ENCODE peak calls at places on chromosomes 7 and 10, in nine cellular contexts. One of them, this sample, is unnamed.

GRCh38 chr10:101617102-101617823 is 29.1 kb downstream of the DPCD start:
- DNase-seq in glutamatergic neuron: no peak
- DNase-seq in occipital lobe: no peak
- DNase-seq in NCI-H1436 treated with DMSO at 0.1 percent for 48 hours: no peak
- DNase-seq in AG09309: no peak
- DNase-seq in mesenchymal stem cell: no peak
- DNase-seq in H9: no peak
- DNase-seq in activated CD8-positive, alpha-beta memory T cell treated with anti-CD3 and anti-CD28 coated beads for 1 hour: no peak
- DNase-seq in tibial nerve: no peak
- DNase-seq in this sample: no peak

GRCh38 chr7:30771859-30772429 is 727 bp downstream of the MINDY4 start:
- DNase-seq in glutamatergic neuron: no peak
- DNase-seq in occipital lobe: no peak
- DNase-seq in NCI-H1436 treated with DMSO at 0.1 percent for 48 hours: no peak
- DNase-seq in AG09309: no peak
- DNase-seq in mesenchymal stem cell: peak; percentile 32
- DNase-seq in H9: no peak
- DNase-seq in activated CD8-positive, alpha-beta memory T cell treated with anti-CD3 and anti-CD28 coated beads for 1 hour: no peak
- DNase-seq in tibial nerve: no peak
- DNase-seq in this sample: no peak

GRCh38 chr7:43960933-43961332 is 34.7 kb downstream of the UBE2D4 start:
- DNase-seq in glutamatergic neuron: no peak
- DNase-seq in occipital lobe: no peak
- DNase-seq in NCI-H1436 treated with DMSO at 0.1 percent for 48 hours: no peak
- DNase-seq in AG09309: no peak
- DNase-seq in mesenchymal stem cell: no peak
- DNase-seq in H9: no peak
- DNase-seq in activated CD8-positive, alpha-beta memory T cell treated with anti-CD3 and anti-CD28 coated beads for 1 hour: no peak
- DNase-seq in tibial nerve: no peak
- DNase-seq in this sample: no peak

GRCh38 chr7:105655901-105656380 is 74.6 kb upstream of the EFCAB10 start:
- DNase-seq in glutamatergic neuron: no peak
- DNase-seq in occipital lobe: no peak
- DNase-seq in NCI-H1436 treated with DMSO at 0.1 percent for 48 hours: no peak
- DNase-seq in AG09309: no peak
- DNase-seq in mesenchymal stem cell: no peak
- DNase-seq in H9: no peak
- DNase-seq in activated CD8-positive, alpha-beta memory T cell treated with anti-CD3 and anti-CD28 coated beads for 1 hour: no peak
- DNase-seq in tibial nerve: no peak
- DNase-seq in this sample: no peak

GRCh38 chr7:18103436-18104218 is 76.0 kb upstream of the PRPS1L1 start:
- DNase-seq in glutamatergic neuron: no peak
- DNase-seq in occipital lobe: no peak
- DNase-seq in NCI-H1436 treated with DMSO at 0.1 percent for 48 hours: no peak
- DNase-seq in AG09309: no peak
- DNase-seq in mesenchymal stem cell: no peak
- DNase-seq in H9: no peak
- DNase-seq in activated CD8-positive, alpha-beta memory T cell treated with anti-CD3 and anti-CD28 coated beads for 1 hour: no peak
- DNase-seq in tibial nerve: no peak
- DNase-seq in this sample: no peak

GRCh38 chr7:40843338-40844026 is 708.7 kb downstream of the SUGCT start:
- DNase-seq in glutamatergic neuron: no peak
- DNase-seq in occipital lobe: no peak
- DNase-seq in NCI-H1436 treated with DMSO at 0.1 percent for 48 hours: no peak
- DNase-seq in AG09309: no peak
- DNase-seq in mesenchymal stem cell: peak; percentile 7
- DNase-seq in H9: no peak
- DNase-seq in activated CD8-positive, alpha-beta memory T cell treated with anti-CD3 and anti-CD28 coated beads for 1 hour: no peak
- DNase-seq in tibial nerve: no peak
- DNase-seq in this sample: no peak

GRCh38 chr7:37411444-37412034 is 37.1 kb downstream of the ELMO1 start:
- DNase-seq in glutamatergic neuron: no peak
- DNase-seq in occipital lobe: no peak
- DNase-seq in NCI-H1436 treated with DMSO at 0.1 percent for 48 hours: no peak
- DNase-seq in AG09309: no peak
- DNase-seq in mesenchymal stem cell: no peak
- DNase-seq in H9: no peak
- DNase-seq in activated CD8-positive, alpha-beta memory T cell treated with anti-CD3 and anti-CD28 coated beads for 1 hour: no peak
- DNase-seq in tibial nerve: no peak
- DNase-seq in this sample: no peak

GRCh38 chr7:83519240-83519639 is 129.7 kb downstream of the SEMA3E start:
- DNase-seq in glutamatergic neuron: no peak
- DNase-seq in occipital lobe: no peak
- DNase-seq in NCI-H1436 treated with DMSO at 0.1 percent for 48 hours: no peak
- DNase-seq in AG09309: no peak
- DNase-seq in mesenchymal stem cell: no peak
- DNase-seq in H9: no peak
- DNase-seq in activated CD8-positive, alpha-beta memory T cell treated with anti-CD3 and anti-CD28 coated beads for 1 hour: no peak
- DNase-seq in tibial nerve: no peak
- DNase-seq in this sample: no peak

GRCh38 chr10:49058341-49059255 is 56.7 kb downstream of the VSTM4 start:
- DNase-seq in glutamatergic neuron: no peak
- DNase-seq in occipital lobe: no peak
- DNase-seq in NCI-H1436 treated with DMSO at 0.1 percent for 48 hours: no peak
- DNase-seq in AG09309: no peak
- DNase-seq in mesenchymal stem cell: peak; percentile 18
- DNase-seq in H9: no peak
- DNase-seq in activated CD8-positive, alpha-beta memory T cell treated with anti-CD3 and anti-CD28 coated beads for 1 hour: no peak
- DNase-seq in tibial nerve: no peak
- DNase-seq in this sample: no peak

GRCh38 chr10:89793649-89794254 is 92.4 kb downstream of the KIF20B start:
- DNase-seq in glutamatergic neuron: no peak
- DNase-seq in occipital lobe: no peak
- DNase-seq in NCI-H1436 treated with DMSO at 0.1 percent for 48 hours: no peak
- DNase-seq in AG09309: peak; percentile 33
- DNase-seq in mesenchymal stem cell: peak; percentile 77
- DNase-seq in H9: peak; percentile 42
- DNase-seq in activated CD8-positive, alpha-beta memory T cell treated with anti-CD3 and anti-CD28 coated beads for 1 hour: peak; percentile 7
- DNase-seq in tibial nerve: no peak
- DNase-seq in this sample: no peak

GRCh38 chr10:98030093-98030821 is at the start of gene CRTAC1:
- DNase-seq in glutamatergic neuron: peak; percentile 82
- DNase-seq in occipital lobe: peak; percentile 85
- DNase-seq in NCI-H1436 treated with DMSO at 0.1 percent for 48 hours: no peak
- DNase-seq in AG09309: no peak
- DNase-seq in mesenchymal stem cell: peak; percentile 23
- DNase-seq in H9: peak; percentile 87
- DNase-seq in activated CD8-positive, alpha-beta memory T cell treated with anti-CD3 and anti-CD28 coated beads for 1 hour: no peak
- DNase-seq in tibial nerve: peak; percentile 51
- DNase-seq in this sample: no peak

GRCh38 chr7:128891110-128891941 is 19.2 kb downstream of the KCP start:
- DNase-seq in glutamatergic neuron: no peak
- DNase-seq in occipital lobe: no peak
- DNase-seq in NCI-H1436 treated with DMSO at 0.1 percent for 48 hours: no peak
- DNase-seq in AG09309: no peak
- DNase-seq in mesenchymal stem cell: no peak
- DNase-seq in H9: peak; percentile 82
- DNase-seq in activated CD8-positive, alpha-beta memory T cell treated with anti-CD3 and anti-CD28 coated beads for 1 hour: no peak
- DNase-seq in tibial nerve: no peak
- DNase-seq in this sample: no peak

GRCh38 chr10:15453921-15454320 is 82.8 kb upstream of the FAM171A1 start:
- DNase-seq in glutamatergic neuron: no peak
- DNase-seq in occipital lobe: no peak
- DNase-seq in NCI-H1436 treated with DMSO at 0.1 percent for 48 hours: no peak
- DNase-seq in AG09309: no peak
- DNase-seq in mesenchymal stem cell: no peak
- DNase-seq in H9: no peak
- DNase-seq in activated CD8-positive, alpha-beta memory T cell treated with anti-CD3 and anti-CD28 coated beads for 1 hour: no peak
- DNase-seq in tibial nerve: no peak
- DNase-seq in this sample: no peak

GRCh38 chr10:50375051-50375452 is 123.7 kb upstream of the ASAH2 start:
- DNase-seq in glutamatergic neuron: no peak
- DNase-seq in occipital lobe: no peak
- DNase-seq in NCI-H1436 treated with DMSO at 0.1 percent for 48 hours: no peak
- DNase-seq in AG09309: no peak
- DNase-seq in mesenchymal stem cell: no peak
- DNase-seq in H9: no peak
- DNase-seq in activated CD8-positive, alpha-beta memory T cell treated with anti-CD3 and anti-CD28 coated beads for 1 hour: no peak
- DNase-seq in tibial nerve: no peak
- DNase-seq in this sample: no peak

GRCh38 chr10:310976-311639 is 175.9 kb downstream of the ZMYND11 start:
- DNase-seq in glutamatergic neuron: no peak
- DNase-seq in occipital lobe: no peak
- DNase-seq in NCI-H1436 treated with DMSO at 0.1 percent for 48 hours: no peak
- DNase-seq in AG09309: no peak
- DNase-seq in mesenchymal stem cell: no peak
- DNase-seq in H9: no peak
- DNase-seq in activated CD8-positive, alpha-beta memory T cell treated with anti-CD3 and anti-CD28 coated beads for 1 hour: no peak
- DNase-seq in tibial nerve: no peak
- DNase-seq in this sample: no peak

GRCh38 chr10:71035511-71036278 is 147.3 kb upstream of the PCBD1 start:
- DNase-seq in glutamatergic neuron: no peak
- DNase-seq in occipital lobe: no peak
- DNase-seq in NCI-H1436 treated with DMSO at 0.1 percent for 48 hours: no peak
- DNase-seq in AG09309: no peak
- DNase-seq in mesenchymal stem cell: peak; percentile 24
- DNase-seq in H9: no peak
- DNase-seq in activated CD8-positive, alpha-beta memory T cell treated with anti-CD3 and anti-CD28 coated beads for 1 hour: no peak
- DNase-seq in tibial nerve: no peak
- DNase-seq in this sample: no peak

GRCh38 chr10:76779163-76779820 is 858.3 kb downstream of the KCNMA1 start:
- DNase-seq in glutamatergic neuron: no peak
- DNase-seq in occipital lobe: peak; percentile 2
- DNase-seq in NCI-H1436 treated with DMSO at 0.1 percent for 48 hours: no peak
- DNase-seq in AG09309: peak; percentile 72
- DNase-seq in mesenchymal stem cell: peak; percentile 55
- DNase-seq in H9: peak; percentile 28
- DNase-seq in activated CD8-positive, alpha-beta memory T cell treated with anti-CD3 and anti-CD28 coated beads for 1 hour: no peak
- DNase-seq in tibial nerve: no peak
- DNase-seq in this sample: no peak

GRCh38 chr10:33461295-33461640 is 126.8 kb upstream of the NRP1 start:
- DNase-seq in glutamatergic neuron: no peak
- DNase-seq in occipital lobe: no peak
- DNase-seq in NCI-H1436 treated with DMSO at 0.1 percent for 48 hours: no peak
- DNase-seq in AG09309: no peak
- DNase-seq in mesenchymal stem cell: no peak
- DNase-seq in H9: no peak
- DNase-seq in activated CD8-positive, alpha-beta memory T cell treated with anti-CD3 and anti-CD28 coated beads for 1 hour: no peak
- DNase-seq in tibial nerve: no peak
- DNase-seq in this sample: no peak

GRCh38 chr10:127990846-127991542 is 84.1 kb downstream of the PTPRE start:
- DNase-seq in glutamatergic neuron: no peak
- DNase-seq in occipital lobe: no peak
- DNase-seq in NCI-H1436 treated with DMSO at 0.1 percent for 48 hours: no peak
- DNase-seq in AG09309: peak; percentile 80
- DNase-seq in mesenchymal stem cell: peak; percentile 90
- DNase-seq in H9: no peak
- DNase-seq in activated CD8-positive, alpha-beta memory T cell treated with anti-CD3 and anti-CD28 coated beads for 1 hour: no peak
- DNase-seq in tibial nerve: no peak
- DNase-seq in this sample: no peak

GRCh38 chr10:133122171-133122935 is 34.6 kb downstream of the ADGRA1 start:
- DNase-seq in glutamatergic neuron: no peak
- DNase-seq in occipital lobe: no peak
- DNase-seq in NCI-H1436 treated with DMSO at 0.1 percent for 48 hours: no peak
- DNase-seq in AG09309: no peak
- DNase-seq in mesenchymal stem cell: no peak
- DNase-seq in H9: no peak
- DNase-seq in activated CD8-positive, alpha-beta memory T cell treated with anti-CD3 and anti-CD28 coated beads for 1 hour: no peak
- DNase-seq in tibial nerve: no peak
- DNase-seq in this sample: no peak

GRCh38 chr10:73044378-73045285 is 52.0 kb downstream of the P4HA1 start:
- DNase-seq in glutamatergic neuron: no peak
- DNase-seq in occipital lobe: no peak
- DNase-seq in NCI-H1436 treated with DMSO at 0.1 percent for 48 hours: no peak
- DNase-seq in AG09309: peak; percentile 79
- DNase-seq in mesenchymal stem cell: peak; percentile 18
- DNase-seq in H9: no peak
- DNase-seq in activated CD8-positive, alpha-beta memory T cell treated with anti-CD3 and anti-CD28 coated beads for 1 hour: no peak
- DNase-seq in tibial nerve: no peak
- DNase-seq in this sample: no peak

GRCh38 chr7:71419546-71420337 is 287.8 kb downstream of the GALNT17 start:
- DNase-seq in glutamatergic neuron: no peak
- DNase-seq in occipital lobe: no peak
- DNase-seq in NCI-H1436 treated with DMSO at 0.1 percent for 48 hours: no peak
- DNase-seq in AG09309: no peak
- DNase-seq in mesenchymal stem cell: no peak
- DNase-seq in H9: no peak
- DNase-seq in activated CD8-positive, alpha-beta memory T cell treated with anti-CD3 and anti-CD28 coated beads for 1 hour: no peak
- DNase-seq in tibial nerve: no peak
- DNase-seq in this sample: no peak

GRCh38 chr7:16511314-16511713 is 15.3 kb upstream of the LRRC72 start:
- DNase-seq in glutamatergic neuron: no peak
- DNase-seq in occipital lobe: no peak
- DNase-seq in NCI-H1436 treated with DMSO at 0.1 percent for 48 hours: no peak
- DNase-seq in AG09309: no peak
- DNase-seq in mesenchymal stem cell: no peak
- DNase-seq in H9: no peak
- DNase-seq in activated CD8-positive, alpha-beta memory T cell treated with anti-CD3 and anti-CD28 coated beads for 1 hour: no peak
- DNase-seq in tibial nerve: no peak
- DNase-seq in this sample: no peak

GRCh38 chr7:15439853-15440252 is 122.0 kb downstream of the AGMO start:
- DNase-seq in glutamatergic neuron: no peak
- DNase-seq in occipital lobe: no peak
- DNase-seq in NCI-H1436 treated with DMSO at 0.1 percent for 48 hours: no peak
- DNase-seq in AG09309: no peak
- DNase-seq in mesenchymal stem cell: no peak
- DNase-seq in H9: no peak
- DNase-seq in activated CD8-positive, alpha-beta memory T cell treated with anti-CD3 and anti-CD28 coated beads for 1 hour: no peak
- DNase-seq in tibial nerve: no peak
- DNase-seq in this sample: no peak

GRCh38 chr7:121875203-121875602 is 2.2 kb downstream of the PTPRZ1 start:
- DNase-seq in glutamatergic neuron: no peak
- DNase-seq in occipital lobe: no peak
- DNase-seq in NCI-H1436 treated with DMSO at 0.1 percent for 48 hours: no peak
- DNase-seq in AG09309: no peak
- DNase-seq in mesenchymal stem cell: no peak
- DNase-seq in H9: no peak
- DNase-seq in activated CD8-positive, alpha-beta memory T cell treated with anti-CD3 and anti-CD28 coated beads for 1 hour: no peak
- DNase-seq in tibial nerve: no peak
- DNase-seq in this sample: no peak

GRCh38 chr10:93090619-93091018 is 16.9 kb downstream of the CYP26A1 start:
- DNase-seq in glutamatergic neuron: no peak
- DNase-seq in occipital lobe: no peak
- DNase-seq in NCI-H1436 treated with DMSO at 0.1 percent for 48 hours: no peak
- DNase-seq in AG09309: no peak
- DNase-seq in mesenchymal stem cell: no peak
- DNase-seq in H9: no peak
- DNase-seq in activated CD8-positive, alpha-beta memory T cell treated with anti-CD3 and anti-CD28 coated beads for 1 hour: no peak
- DNase-seq in tibial nerve: no peak
- DNase-seq in this sample: no peak

GRCh38 chr10:73433538-73433867 is at the start of gene MSS51:
- DNase-seq in glutamatergic neuron: no peak
- DNase-seq in occipital lobe: no peak
- DNase-seq in NCI-H1436 treated with DMSO at 0.1 percent for 48 hours: no peak
- DNase-seq in AG09309: no peak
- DNase-seq in mesenchymal stem cell: no peak
- DNase-seq in H9: no peak
- DNase-seq in activated CD8-positive, alpha-beta memory T cell treated with anti-CD3 and anti-CD28 coated beads for 1 hour: no peak
- DNase-seq in tibial nerve: no peak
- DNase-seq in this sample: no peak

GRCh38 chr10:61244261-61244775 is 208.9 kb downstream of the TMEM26 start:
- DNase-seq in glutamatergic neuron: no peak
- DNase-seq in occipital lobe: no peak
- DNase-seq in NCI-H1436 treated with DMSO at 0.1 percent for 48 hours: no peak
- DNase-seq in AG09309: no peak
- DNase-seq in mesenchymal stem cell: no peak
- DNase-seq in H9: no peak
- DNase-seq in activated CD8-positive, alpha-beta memory T cell treated with anti-CD3 and anti-CD28 coated beads for 1 hour: no peak
- DNase-seq in tibial nerve: no peak
- DNase-seq in this sample: no peak

GRCh38 chr10:20105236-20105635 is 289.0 kb downstream of the PLXDC2 start:
- DNase-seq in glutamatergic neuron: no peak
- DNase-seq in occipital lobe: no peak
- DNase-seq in NCI-H1436 treated with DMSO at 0.1 percent for 48 hours: no peak
- DNase-seq in AG09309: no peak
- DNase-seq in mesenchymal stem cell: peak; percentile 85
- DNase-seq in H9: no peak
- DNase-seq in activated CD8-positive, alpha-beta memory T cell treated with anti-CD3 and anti-CD28 coated beads for 1 hour: no peak
- DNase-seq in tibial nerve: no peak
- DNase-seq in this sample: no peak

This sample was measured in breast epithelium.